ENCODE peak calls at places on chromosomes 4 and X, in six cellular contexts. O is HCT116, N is H1, J is HepG2, Q is K562, S is GM12878. R is an unnamed sample.

GRCh38 chr4:40607224-40607623 is 22.4 kb downstream of the RBM47 start:
- DNase-seq in S (no peak), O (no peak), J (no peak), N (no peak), Q (no peak), R (no peak)

GRCh38 chrX:118745570-118745969 is 18.2 kb downstream of the IL13RA1 start:
- DNase-seq in Q (no peak), J (no peak), S (no peak), N (no peak), O (no peak), R (no peak)

GRCh38 chrX:140712413-140713173 is 3.0 kb downstream of the LINC00632 start:
- DNase-seq in N (peak), J (no peak), Q (no peak), O (no peak), S (no peak), R (peak)

GRCh38 chr4:76989391-76990061 is 40.0 kb downstream of the SEPTIN11 start:
- DNase-seq in Q (no peak), O (no peak), N (no peak), J (no peak), S (no peak), R (no peak)

GRCh38 chr4:83285022-83285387 is 407 bp upstream of the COQ2 start:
- DNase-seq in S (no peak), Q (peak), J (no peak), N (no peak), O (no peak), R (no peak)

GRCh38 chr4:61478340-61478739 is 278.2 kb downstream of the ADGRL3 start:
- DNase-seq in N (no peak), S (no peak), Q (no peak), O (no peak), J (no peak), R (no peak)

GRCh38 chr4:118086334-118086733 is 52.0 kb downstream of the NDST3 start:
- DNase-seq in O (peak), J (no peak), N (no peak), S (no peak), Q (no peak), R (peak)

GRCh38 chr4:105780176-105780575 is 71.6 kb downstream of the GSTCD start:
- DNase-seq in N (no peak), Q (no peak), J (no peak), O (no peak), S (no peak), R (no peak)

GRCh38 chr4:153643406-153644016 is 40.6 kb upstream of the TLR2 start:
- DNase-seq in J (peak), S (peak), N (no peak), Q (peak), O (peak), R (no peak)

GRCh38 chrX:136344321-136344720 is 43.6 kb downstream of the ADGRG4 start:
- DNase-seq in J (no peak), Q (no peak), S (no peak), N (no peak), O (no peak), R (no peak)

GRCh38 chrX:154799554-154800348 is 5.5 kb downstream of the MPP1 start:
- DNase-seq in O (no peak), S (no peak), Q (peak), J (peak), N (no peak), R (no peak)

DNA sequence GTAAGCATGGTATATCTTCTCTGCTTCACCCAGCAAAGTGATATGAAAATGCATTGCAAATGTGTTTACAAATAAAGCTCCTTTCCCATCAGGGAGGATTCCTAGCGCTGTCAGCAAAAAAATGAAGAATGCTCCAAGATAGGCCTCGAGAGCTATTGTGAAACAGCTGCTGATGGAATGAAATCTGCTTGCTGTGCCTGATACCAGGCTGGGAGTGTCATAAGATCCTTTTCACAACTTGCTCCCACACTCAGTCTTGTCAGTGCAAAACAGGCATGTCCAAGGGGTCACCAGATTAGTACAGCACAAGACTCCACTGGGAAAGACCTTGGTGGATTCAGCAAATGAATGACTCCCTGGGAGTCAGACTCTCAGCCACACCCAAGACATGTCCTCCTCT is 34.1 kb downstream of the HNRNPH2 start:
- DNase-seq in O (no peak), S (no peak), J (no peak), N (no peak), Q (no peak), R (no peak)
- TF ChIP-seq YY1 in O (no peak), S (no peak), J (no peak), N (no peak), Q (no peak), R (no peak)

DNA sequence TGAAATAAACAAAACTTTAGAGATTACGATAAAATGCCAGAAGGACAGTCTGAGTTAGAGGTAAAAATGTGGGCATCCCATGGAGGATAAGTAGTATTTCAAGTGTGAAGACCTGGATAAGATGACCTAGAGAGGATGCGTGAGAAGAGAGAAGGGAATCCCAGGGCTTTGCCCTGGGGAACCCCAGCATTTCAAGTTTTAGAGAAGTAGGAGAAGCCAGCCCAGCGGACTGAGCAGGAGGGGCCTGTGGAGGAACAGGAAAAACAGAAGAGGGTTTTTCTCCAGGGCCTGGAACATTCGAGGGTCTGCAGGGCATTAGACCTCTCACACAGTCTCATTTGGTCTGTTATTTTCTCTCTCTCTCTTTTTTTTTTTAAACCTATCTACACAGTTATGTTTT is 2.9 kb upstream of the CFP start:
- DNase-seq in S (no peak), J (no peak), O (no peak), N (no peak), Q (no peak), R (no peak)
- H3K4me3 ChIP-seq in S (no peak), J (no peak), O (no peak), N (no peak), Q (no peak), R (no peak)

GRCh38 chr4:78057135-78057599 is at the start of gene FRAS1:
- DNase-seq in O (no peak), N (peak), S (no peak), Q (no peak), J (peak), R (no peak)
- TF ChIP-seq ZNF274 in O (no peak), N (no peak), S (no peak), Q (no peak), J (no peak), R (no peak)

GRCh38 chr4:174314770-174315169 is 31.1 kb downstream of the CEP44 start:
- DNase-seq in Q (peak), S (no peak), J (no peak), O (no peak), N (no peak), R (peak)
- TF ChIP-seq YY1 in Q (peak), S (no peak), J (no peak), O (no peak), N (no peak), R (no peak)

DNA sequence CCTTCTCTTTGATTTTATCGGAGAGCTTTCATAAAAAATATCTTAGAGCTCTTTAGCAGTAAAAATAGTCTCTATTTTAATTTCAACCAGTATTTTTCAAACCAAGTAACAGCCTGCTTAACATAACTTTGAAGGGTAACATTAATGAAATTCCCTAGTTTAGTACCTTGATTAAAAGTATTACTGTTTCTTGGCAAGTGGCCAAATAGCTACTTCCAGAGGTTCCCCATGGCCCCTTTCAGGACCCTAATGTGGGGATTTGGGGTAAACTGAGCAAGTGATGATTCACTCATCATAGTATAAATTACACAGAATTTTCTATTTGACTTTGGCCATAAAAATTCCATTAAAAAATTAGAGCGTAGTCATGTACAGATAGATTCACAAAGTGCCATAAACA is 211.0 kb downstream of the CAMK2D start:
- DNase-seq in O (no peak), N (no peak), Q (no peak), S (no peak), J (no peak), R (no peak)
- H3K4me3 ChIP-seq in O (no peak), N (no peak), Q (no peak), S (no peak), J (no peak), R (no peak)

DNA sequence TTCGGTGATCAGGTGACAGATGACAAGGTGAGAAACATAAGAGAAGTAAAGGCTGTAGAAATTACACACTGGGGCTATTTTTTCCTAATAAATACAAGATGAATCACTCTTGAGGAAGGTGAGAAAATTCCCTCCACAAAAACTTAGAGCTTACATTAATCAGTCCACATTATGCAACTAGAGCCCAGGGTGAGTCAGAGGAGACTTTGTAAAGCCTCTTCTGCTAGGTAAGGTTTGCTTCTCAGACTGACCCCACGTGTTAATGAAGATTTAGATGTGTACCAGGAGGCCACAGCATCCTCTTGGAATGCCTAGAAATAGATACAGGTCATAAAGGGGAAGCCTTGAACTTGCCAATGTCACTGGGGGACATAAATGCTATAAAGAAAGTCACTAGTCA is 396.0 kb upstream of the SMIM31 start:
- DNase-seq in O (no peak), Q (no peak), N (no peak), J (no peak), S (no peak), R (no peak)
- TF ChIP-seq ZNF274 in O (no peak), Q (no peak), N (no peak), J (no peak), S (no peak), R (no peak)

GRCh38 chr4:8269535-8270417 is at the start of gene HTRA3:
- DNase-seq in S (no peak), N (peak), Q (no peak), J (no peak), O (no peak), R (peak)
- TF ChIP-seq YY1 in S (no peak), N (no peak), Q (no peak), J (no peak), O (no peak), R (no peak)

R was measured in NT2/D1.